ENCODE peak calls at places on chromosomes 12 and 14, in ten cellular contexts. W is upper lobe of right lung; X is stimulated activated CD8-positive, alpha-beta memory T cell treated with anti-CD3 and anti-CD28 coated beads, Interleukin-4, amount 100 ng/mL, for 24 hours; J is ovary; K is A549; B is KBM-7; R is fibroblast of the aortic adventitia; D is GDM1; N is omental fat pad; H is NCI-H1105. I is an unnamed sample.

GRCh38 chr14:90491221-90491867 is 94.5 kb downstream of the CALM1 start:
- DNase-seq in W (no peak), X (no peak), J (peak; percentile 87), K (no peak), B (no peak), R (peak; percentile 82), D (no peak), N (no peak), H (no peak), I (peak; percentile 90)

GRCh38 chr12:119642986-119643385 is 24.9 kb upstream of the PRKAB1 start:
- DNase-seq in W (no peak), X (no peak), J (no peak), K (no peak), B (no peak), R (no peak), D (no peak), N (no peak), H (no peak), I (no peak)

GRCh38 chr14:86933460-86933859 is 1059.5 kb downstream of the GALC start:
- DNase-seq in W (no peak), X (no peak), J (no peak), K (no peak), B (no peak), R (no peak), D (no peak), N (no peak), H (no peak), I (no peak)

GRCh38 chr12:92010368-92010767 is 135.3 kb downstream of the BTG1 start:
- DNase-seq in W (no peak), X (no peak), J (no peak), K (no peak), B (no peak), R (no peak), D (no peak), N (no peak), H (no peak), I (no peak)

GRCh38 chr12:2902287-2902880 is 11.7 kb downstream of the TULP3 start:
- DNase-seq in W (no peak), X (no peak), J (peak; percentile 50), K (no peak), B (no peak), R (peak; percentile 74), D (no peak), N (no peak), H (peak; percentile 69), I (no peak)

GRCh38 chr12:56029666-56030293 is 8.9 kb downstream of the IKZF4 start:
- DNase-seq in W (no peak), X (no peak), J (peak; percentile 52), K (peak; percentile 67), B (peak; percentile 63), R (peak; percentile 83), D (no peak), N (no peak), H (peak; percentile 1), I (no peak)

GRCh38 chr12:66086001-66086400 is 44.5 kb downstream of the LLPH start:
- DNase-seq in W (no peak), X (no peak), J (no peak), K (no peak), B (no peak), R (no peak), D (no peak), N (no peak), H (no peak), I (no peak)

GRCh38 chr12:92255741-92256140 is 110.1 kb upstream of the BTG1 start:
- DNase-seq in W (no peak), X (no peak), J (no peak), K (no peak), B (no peak), R (no peak), D (no peak), N (no peak), H (no peak), I (no peak)

GRCh38 chr12:23083267-23083666 is 458.3 kb downstream of the ETNK1 start:
- DNase-seq in W (no peak), X (no peak), J (no peak), K (peak; percentile 2), B (no peak), R (peak; percentile 91), D (no peak), N (no peak), H (peak; percentile 48), I (no peak)

GRCh38 chr12:77697126-77697525 is 133.6 kb upstream of the NAV3 start:
- DNase-seq in W (no peak), X (no peak), J (no peak), K (no peak), B (no peak), R (no peak), D (no peak), N (no peak), H (no peak), I (no peak)

GRCh38 chr14:89407856-89408255 is 9.2 kb downstream of the FOXN3 start:
- DNase-seq in W (no peak), X (no peak), J (no peak), K (no peak), B (no peak), R (peak; percentile 37), D (no peak), N (no peak), H (no peak), I (no peak)

GRCh38 chr14:27077181-27077738 is 479.4 kb upstream of the NOVA1 start:
- DNase-seq in W (no peak), X (no peak), J (no peak), K (no peak), B (no peak), R (no peak), D (no peak), N (no peak), H (peak; percentile 31), I (no peak)

GRCh38 chr14:32724864-32725550 is 213.7 kb upstream of the NPAS3 start:
- DNase-seq in W (no peak), X (no peak), J (no peak), K (no peak), B (no peak), R (peak; percentile 75), D (no peak), N (no peak), H (no peak), I (no peak)

GRCh38 chr12:131229426-131230339 is 276.0 kb downstream of the ADGRD1 start:
- DNase-seq in W (peak; percentile 58), X (no peak), J (peak; percentile 52), K (no peak), B (peak; percentile 98), R (no peak), D (peak; percentile 92), N (no peak), H (no peak), I (peak; percentile 85)

GRCh38 chr12:19833775-19834501 is 394.6 kb downstream of the AEBP2 start:
- DNase-seq in W (no peak), X (peak; percentile 1), J (no peak), K (no peak), B (no peak), R (peak; percentile 96), D (no peak), N (no peak), H (no peak), I (no peak)

GRCh38 chr12:61138381-61138759 is 1121.8 kb upstream of the USP15 start:
- DNase-seq in W (no peak), X (no peak), J (no peak), K (no peak), B (no peak), R (no peak), D (no peak), N (no peak), H (no peak), I (no peak)

I was measured in posterior vena cava.